ENCODE peak calls at places on chromosomes 2 and 18, in four cellular contexts. B is omental fat pad; T is CD8-positive, alpha-beta memory T cell; L is aorta. G is an unnamed sample.

GRCh38 chr18:35162995-35163394 is 77.8 kb upstream of the ZNF397 start:
- DNase-seq in T (no peak), L (no peak), B (no peak), G (no peak)

GRCh38 chr18:39701839-39702238 is 2136.2 kb upstream of the CELF4 start:
- DNase-seq in B (no peak), T (no peak), L (no peak), G (no peak)

GRCh38 chr2:132588576-132588975 is 81.4 kb downstream of the LYPD1 start:
- DNase-seq in B (no peak), T (no peak), L (no peak), G (no peak)

GRCh38 chr2:159968282-159968900 is 94.0 kb downstream of the PLA2R1 start:
- DNase-seq in L (no peak), T (no peak), B (no peak), G (no peak)

GRCh38 chr18:75408554-75409506 is 18.7 kb downstream of the SMIM21 start:
- DNase-seq in L (no peak), T (no peak), B (no peak), G (no peak)

GRCh38 chr18:9562584-9562983 is 51.8 kb downstream of the PPP4R1 start:
- DNase-seq in T (no peak), L (no peak), B (no peak), G (no peak)

GRCh38 chr2:109396338-109397180 is 217.2 kb downstream of the SEPTIN10 start:
- DNase-seq in B (no peak), L (no peak), T (no peak), G (no peak)

GRCh38 chr2:189548686-189549439 is 31.7 kb downstream of the SLC40A1 start:
- DNase-seq in B (no peak), T (no peak), L (no peak), G (no peak)

GRCh38 chr2:96091141-96091710 is 25.1 kb downstream of the ADRA2B start:
- DNase-seq in B (peak), T (no peak), L (no peak), G (no peak)

GRCh38 chr18:26476697-26477096 is 71.7 kb downstream of the KCTD1 start:
- DNase-seq in L (no peak), T (no peak), B (no peak), G (no peak)

GRCh38 chr2:28705743-28706142 is 45.9 kb upstream of the PPP1CB start:
- DNase-seq in L (no peak), B (no peak), T (no peak), G (no peak)

GRCh38 chr18:63099848-63100625 is 219.5 kb downstream of the BCL2 start:
- DNase-seq in T (no peak), B (no peak), L (no peak), G (peak)

GRCh38 chr2:205148756-205149155 is 533.5 kb upstream of the NRP2 start:
- DNase-seq in B (no peak), T (no peak), L (no peak), G (no peak)

GRCh38 chr18:58221060-58221725 is 177.2 kb downstream of the NEDD4L start:
- DNase-seq in B (no peak), L (no peak), T (no peak), G (no peak)

GRCh38 chr2:96869281-96869823 is 528 bp downstream of the SEMA4C start:
- DNase-seq in L (peak), B (no peak), T (no peak), G (peak)

GRCh38 chr18:57915241-57915640 is 112.1 kb upstream of the ATP8B1 start:
- DNase-seq in B (no peak), T (no peak), L (no peak), G (no peak)

GRCh38 chr2:33340265-33340664 is 136.2 kb upstream of the RASGRP3 start:
- DNase-seq in L (peak), T (no peak), B (peak), G (peak)

GRCh38 chr2:192230864-192231453 is 36.2 kb upstream of the TMEFF2 start:
- DNase-seq in T (no peak), L (no peak), B (no peak), G (no peak)

GRCh38 chr2:148007219-148007900 is 13.2 kb downstream of the ORC4 start:
- DNase-seq in L (no peak), B (no peak), T (no peak), G (no peak)

GRCh38 chr2:55167630-55167967 is 64.5 kb downstream of the CLHC1 start:
- DNase-seq in L (no peak), T (no peak), B (no peak), G (no peak)

GRCh38 chr2:7900593-7900992 is 781.3 kb upstream of the ID2 start:
- DNase-seq in T (no peak), L (no peak), B (no peak), G (no peak)

GRCh38 chr2:238940806-238941205 is 92.9 kb downstream of the TWIST2 start:
- DNase-seq in T (no peak), B (no peak), L (peak), G (no peak)

GRCh38 chr18:47791461-47791860 is 139.0 kb downstream of the SMAD2 start:
- DNase-seq in L (no peak), T (no peak), B (no peak), G (no peak)

GRCh38 chr2:190637331-190637734 is 11.6 kb upstream of the NAB1 start:
- DNase-seq in L (no peak), B (no peak), T (no peak), G (no peak)

GRCh38 chr2:6820903-6821584 is 44.7 kb downstream of the CMPK2 start:
- DNase-seq in B (no peak), T (no peak), L (no peak), G (peak)

GRCh38 chr2:28250006-28250405 is 142.7 kb upstream of the FOSL2 start:
- DNase-seq in B (no peak), L (no peak), T (no peak), G (no peak)

GRCh38 chr2:238599549-238600505 is 173.1 kb downstream of the ASB1 start:
- DNase-seq in T (no peak), B (no peak), L (no peak), G (no peak)

GRCh38 chr2:26504002-26504401 is 26.1 kb upstream of the OTOF start:
- DNase-seq in L (peak), T (no peak), B (no peak), G (no peak)

G was measured in right cardiac atrium.